ENCODE peak calls at places on chromosomes 5 and 9, in five cellular contexts. Y is upper lobe of left lung; I is GM23338; B is CD4-positive, alpha-beta T cell; R is nephron progenitor cell. M is an unnamed sample.

GRCh38 chr5:149443210-149443609 is 64.1 kb upstream of the IL17B start:
- DNase-seq in I (no peak), R (no peak), B (no peak), Y (no peak), M (no peak)

GRCh38 chr5:32981061-32981460 is 269.9 kb downstream of the NPR3 start:
- DNase-seq in Y (no peak), B (no peak), R (no peak), I (no peak), M (no peak)

GRCh38 chr5:115685480-115685879 is 59.6 kb upstream of the TMED7 start:
- DNase-seq in I (peak), R (no peak), Y (no peak), B (no peak), M (no peak)

GRCh38 chr5:765948-766631 is 18.4 kb downstream of the ZDHHC11B start:
- DNase-seq in Y (peak), B (no peak), I (no peak), R (no peak), M (no peak)

GRCh38 chr9:112048924-112049785 is 125.9 kb downstream of the SUSD1 start:
- DNase-seq in Y (no peak), B (no peak), I (no peak), R (no peak), M (no peak)

GRCh38 chr9:127214421-127215265 is 49.9 kb upstream of the GARNL3 start:
- DNase-seq in B (peak), R (peak), Y (no peak), I (peak), M (peak)

GRCh38 chr5:140575309-140575708 is 10.7 kb downstream of the SLC35A4 start:
- DNase-seq in B (no peak), I (peak), Y (no peak), R (no peak), M (peak)

GRCh38 chr5:27208051-27208450 is 169.7 kb upstream of the CDH9 start:
- DNase-seq in B (no peak), R (no peak), I (no peak), Y (no peak), M (no peak)

GRCh38 chr9:135248721-135249120 is 161.3 kb downstream of the OLFM1 start:
- DNase-seq in I (no peak), Y (no peak), B (no peak), R (no peak), M (no peak)

GRCh38 chr5:36624277-36624676 is 17.9 kb downstream of the SLC1A3 start:
- DNase-seq in B (no peak), R (no peak), Y (no peak), I (no peak), M (no peak)

GRCh38 chr5:142013734-142014495 is 1.1 kb upstream of the GNPDA1 start:
- DNase-seq in B (no peak), R (no peak), I (no peak), Y (peak), M (no peak)

GRCh38 chr9:17900604-17901003 is 321.7 kb downstream of the SH3GL2 start:
- DNase-seq in Y (no peak), R (no peak), I (no peak), B (no peak), M (no peak)

GRCh38 chr9:96116275-96117051 is 185.5 kb downstream of the HSD17B3 start:
- DNase-seq in B (no peak), R (no peak), I (no peak), Y (no peak), M (no peak)

GRCh38 chr5:52181403-52181802 is 606.3 kb upstream of the ITGA1 start:
- DNase-seq in Y (no peak), B (no peak), I (no peak), R (no peak), M (no peak)

DNA sequence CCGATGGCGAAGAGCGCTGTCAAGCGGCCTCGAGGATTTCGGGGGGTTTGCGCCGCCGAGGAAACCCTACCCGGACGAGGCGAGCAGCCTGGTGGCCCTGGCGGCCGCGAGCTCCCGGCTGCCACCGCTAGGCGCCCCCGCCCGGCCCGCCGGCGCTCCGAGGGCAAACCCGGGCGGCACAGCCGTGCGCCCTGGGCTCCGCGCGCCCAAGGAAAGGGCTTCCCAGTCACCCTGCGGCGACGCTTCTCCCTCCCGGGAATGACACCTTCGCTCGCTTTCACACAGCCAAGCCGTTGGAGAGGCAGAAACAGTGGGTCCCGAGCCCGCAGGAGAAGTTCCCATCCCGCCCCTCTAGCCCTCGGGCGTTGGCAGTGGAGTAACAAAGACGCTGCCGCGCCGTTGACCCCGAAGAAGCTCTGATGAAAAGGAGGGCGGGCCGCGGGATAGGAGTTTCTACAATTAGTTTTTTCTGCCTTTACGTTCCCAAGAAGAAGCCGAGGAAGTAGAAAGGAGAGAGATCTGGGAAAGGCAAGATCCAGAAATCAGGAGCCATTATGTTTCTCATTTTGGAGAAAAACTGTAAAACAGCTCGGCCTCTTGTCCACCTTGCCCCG is 126.1 kb downstream of the TMEM174 start:
- DNase-seq in Y (peak), I (peak), B (no peak), R (peak), M (peak)
- TF ChIP-seq CTCF in Y (peak), I (no peak), B (no peak), R (peak), M (peak)

DNA sequence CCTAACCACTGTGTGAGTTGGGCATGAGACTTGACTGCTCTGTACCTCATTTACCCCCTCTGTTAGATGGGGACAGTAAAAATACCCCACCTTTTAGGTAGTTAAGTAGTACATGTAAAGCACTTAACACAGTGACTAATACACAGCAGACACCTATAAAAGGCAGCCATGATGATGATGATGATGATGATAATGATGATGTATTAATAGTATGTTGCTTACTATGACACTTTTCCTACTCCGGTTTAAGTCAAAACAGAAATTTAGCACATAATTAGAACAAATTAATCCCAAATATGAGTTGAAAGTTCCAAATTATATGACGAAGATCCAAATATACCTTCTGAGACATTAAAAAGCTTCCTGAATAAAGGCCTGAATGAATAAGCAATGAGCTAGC is 222.1 kb downstream of the GAPVD1 start:
- DNase-seq in Y (no peak), R (no peak), I (no peak), B (no peak), M (no peak)
- TF ChIP-seq CTCF in Y (no peak), R (no peak), I (no peak), B (no peak), M (no peak)

DNA sequence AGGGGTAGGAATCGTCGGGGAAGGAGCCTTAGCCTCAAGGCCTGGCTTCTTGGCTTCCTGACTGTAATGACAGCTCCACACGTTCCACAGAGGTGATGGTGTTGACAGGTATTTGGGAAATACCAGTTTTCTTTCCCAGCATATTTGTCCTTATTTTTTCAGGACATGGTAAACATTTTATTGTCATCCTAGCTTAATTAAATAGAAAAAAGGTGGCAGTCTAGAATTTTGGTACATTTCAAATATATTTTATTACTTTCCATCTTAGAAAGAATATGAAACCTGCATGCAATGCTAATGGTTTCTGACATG is 8.4 kb downstream of the CXCL14 start:
- DNase-seq in Y (no peak), B (no peak), I (no peak), R (no peak), M (no peak)
- TF ChIP-seq CTCF in Y (no peak), B (no peak), I (no peak), R (no peak), M (no peak)

DNA sequence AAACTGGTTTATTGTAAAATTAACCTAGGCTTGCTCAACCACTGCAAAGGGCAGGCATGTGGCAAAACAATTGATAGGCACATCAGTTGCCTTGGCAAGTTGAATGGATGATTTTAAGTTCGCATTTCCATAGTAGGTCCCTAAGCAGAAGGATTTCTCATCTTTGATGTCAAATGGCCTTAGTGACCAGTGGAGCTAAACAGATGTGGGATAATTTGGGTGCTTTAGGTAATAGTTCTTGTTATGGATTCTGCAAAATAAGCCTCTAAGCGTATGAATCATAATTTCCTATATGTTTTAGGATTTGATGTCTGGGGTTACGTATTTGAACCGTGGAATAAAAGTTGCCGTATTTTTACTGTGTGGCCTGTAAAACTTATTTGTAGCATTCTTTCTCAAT is 182.4 kb downstream of the CD180 start:
- DNase-seq in I (no peak), Y (no peak), B (no peak), R (no peak), M (no peak)
- TF ChIP-seq CTCF in I (no peak), Y (no peak), B (no peak), R (no peak), M (no peak)

GRCh38 chr9:94160594-94161501 is 76.6 kb downstream of the PTPDC1 start:
- DNase-seq in R (no peak), I (no peak), Y (no peak), B (no peak), M (no peak)
- TF ChIP-seq CTCF in R (no peak), I (peak), Y (no peak), B (no peak), M (peak)

GRCh38 chr9:120842685-120843485 is at the start of gene PSMD5:
- DNase-seq in R (peak), B (peak), Y (peak), I (peak), M (peak)
- TF ChIP-seq CTCF in R (no peak), B (no peak), Y (no peak), I (no peak), M (no peak)

DNA sequence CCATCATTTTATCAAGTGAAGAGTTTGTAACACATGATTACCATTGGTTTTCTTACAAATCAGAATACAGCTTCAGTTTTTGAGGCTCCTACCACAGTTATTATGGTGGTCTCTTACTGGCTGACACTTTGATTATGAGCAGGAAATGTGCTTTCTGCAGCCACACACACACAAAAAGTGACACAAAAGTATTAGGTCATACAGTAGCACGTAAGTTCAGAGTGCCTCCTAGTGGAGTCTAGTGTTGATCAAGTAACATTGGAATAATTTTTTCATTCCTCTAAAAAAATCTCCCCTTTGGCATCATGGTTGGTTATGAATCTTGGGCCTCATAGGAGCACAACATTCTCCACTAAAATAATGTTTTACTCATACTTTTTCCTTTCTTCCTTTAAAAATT is 37.6 kb downstream of the PAM start:
- DNase-seq in B (no peak), Y (no peak), I (peak), R (no peak), M (no peak)
- TF ChIP-seq CTCF in B (no peak), Y (no peak), I (peak), R (no peak), M (no peak)

M was measured in endothelial cell.